ENCODE peak calls at places on chromosomes 11 and 22, in four cellular contexts. H, Z, S and U are unnamed samples. For H3K36me3 and H3K4me1, the result is how much of the 10 kb centered on the place peaks cover.

GRCh38 chr11:95145430-95146063 is 55.9 kb downstream of the ENDOD1 start:
- DNase-seq in H (no peak), Z (no peak), S (no peak), U (no peak)

GRCh38 chr11:116861539-116861938 is 24.1 kb upstream of the APOA1 start:
- DNase-seq in S (no peak), Z (no peak), H (no peak), U (no peak)

GRCh38 chr11:13784441-13784840 is 116.0 kb downstream of the FAR1 start:
- DNase-seq in H (no peak), S (no peak), Z (no peak), U (no peak)

GRCh38 chr11:35141034-35141433 is 2.1 kb downstream of the CD44 start:
- DNase-seq in Z (no peak), H (no peak), S (peak), U (no peak)

GRCh38 chr11:19493446-19493845 is 219.2 kb upstream of the NAV2 start:
- DNase-seq in S (no peak), H (no peak), Z (no peak), U (peak)

GRCh38 chr11:106263527-106263926 is 186.1 kb downstream of the AASDHPPT start:
- DNase-seq in S (no peak), H (no peak), Z (no peak), U (no peak)

GRCh38 chr11:2579315-2580060 is 120.3 kb downstream of the KCNQ1OT1 start:
- DNase-seq in H (peak), Z (no peak), S (no peak), U (peak)

GRCh38 chr11:35893796-35894475 is 49.9 kb upstream of the LDLRAD3 start:
- DNase-seq in H (no peak), Z (peak), S (no peak), U (no peak)

GRCh38 chr11:77039491-77040400 is 5.5 kb downstream of the B3GNT6 start:
- DNase-seq in H (no peak), S (peak), Z (no peak), U (peak)

GRCh38 chr11:111229604-111230003 is 15.9 kb upstream of the POU2AF2 start:
- DNase-seq in Z (no peak), H (no peak), S (no peak), U (no peak)

GRCh38 chr11:111499483-111499882 is 12.7 kb downstream of the BTG4 start:
- DNase-seq in Z (no peak), S (no peak), H (no peak), U (no peak)

GRCh38 chr11:31801298-31801702 is 9.8 kb downstream of the PAX6 start:
- DNase-seq in H (no peak), Z (no peak), S (no peak), U (no peak)

GRCh38 chr22:48350456-48350855 is 1477.2 kb downstream of the BRD1 start:
- DNase-seq in Z (no peak), H (no peak), S (no peak), U (no peak)

GRCh38 chr11:72736452-72737069 is 15.6 kb downstream of the ARAP1 start:
- DNase-seq in S (no peak), H (peak), Z (peak), U (no peak)

GRCh38 chr11:11407065-11407737 is 54.2 kb upstream of the CSNK2A3 start:
- DNase-seq in S (peak), Z (no peak), H (peak), U (no peak)

GRCh38 chr22:48135641-48136040 is 1373.2 kb downstream of the TBC1D22A start:
- DNase-seq in S (no peak), Z (no peak), H (no peak), U (no peak)

GRCh38 chr11:11279956-11280689 is 72.9 kb downstream of the CSNK2A3 start:
- DNase-seq in S (no peak), H (no peak), Z (no peak), U (peak)

GRCh38 chr11:45820211-45820857 is 15.4 kb downstream of the SLC35C1 start:
- DNase-seq in Z (no peak), H (no peak), S (no peak), U (no peak)

GRCh38 chr11:65739022-65739421 is 18.4 kb upstream of the RNASEH2C start:
- DNase-seq in H (no peak), S (no peak), Z (no peak), U (no peak)

GRCh38 chr11:12864316-12865156 is 144.6 kb upstream of the RASSF10 start:
- DNase-seq in Z (peak), H (no peak), S (peak), U (peak)

GRCh38 chr22:20446383-20446970 is 8.9 kb upstream of the SCARF2 start:
- DNase-seq in Z (no peak), S (no peak), H (no peak), U (no peak)

DNA sequence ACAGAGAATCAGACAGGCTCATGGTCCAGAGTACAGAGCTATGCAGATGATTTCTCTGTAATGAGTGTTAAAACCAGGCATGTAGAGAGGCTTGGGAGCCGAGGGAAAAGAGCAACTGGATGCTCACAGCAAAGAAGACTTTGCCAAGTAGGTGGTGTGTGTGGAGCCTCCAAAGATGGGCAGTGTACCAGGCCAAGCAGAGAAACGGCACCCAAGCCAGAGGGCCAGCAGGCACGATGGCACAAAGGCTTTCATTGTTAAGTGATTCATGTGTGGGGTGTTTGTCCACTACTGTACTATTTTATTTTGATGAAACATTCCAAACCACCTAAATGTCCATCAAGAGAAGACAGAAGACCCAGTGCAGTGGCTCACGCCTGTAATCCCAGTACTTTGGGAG is 11.1 kb downstream of the RANGAP1 start:
- DNase-seq in Z (no peak), S (no peak), H (no peak), U (no peak)
- H3K36me3 ChIP-seq in Z (half or more), S (under half), H (half or more), U (half or more)

GRCh38 chr11:1302461-1303073 is 6.9 kb downstream of the TOLLIP start:
- DNase-seq in H (no peak), S (no peak), Z (no peak), U (peak)

GRCh38 chr11:1304376-1304775 is 5.1 kb downstream of the TOLLIP start:
- DNase-seq in Z (no peak), H (no peak), S (peak), U (no peak)

GRCh38 chr11:1302041-1302460 is 7.4 kb downstream of the TOLLIP start:
- DNase-seq in S (no peak), H (no peak), Z (no peak), U (peak)

GRCh38 chr11:1303973-1304372 is 5.5 kb downstream of the TOLLIP start:
- DNase-seq in S (no peak), H (no peak), Z (no peak), U (peak)

GRCh38 chr11:1303196-1303821 is 6.1 kb downstream of the TOLLIP start:
- DNase-seq in Z (peak), S (no peak), H (no peak), U (peak)
- TF ChIP-seq CTCF in Z (peak), S (peak), H (no peak), U (peak)

GRCh38 chr22:35124674-35125219 is 58.8 kb downstream of the ISX start:
- DNase-seq in H (no peak), S (no peak), Z (no peak), U (no peak)
- H3K4me1 ChIP-seq in H (under half), S (under half), Z (under half), U (under half)

DNA sequence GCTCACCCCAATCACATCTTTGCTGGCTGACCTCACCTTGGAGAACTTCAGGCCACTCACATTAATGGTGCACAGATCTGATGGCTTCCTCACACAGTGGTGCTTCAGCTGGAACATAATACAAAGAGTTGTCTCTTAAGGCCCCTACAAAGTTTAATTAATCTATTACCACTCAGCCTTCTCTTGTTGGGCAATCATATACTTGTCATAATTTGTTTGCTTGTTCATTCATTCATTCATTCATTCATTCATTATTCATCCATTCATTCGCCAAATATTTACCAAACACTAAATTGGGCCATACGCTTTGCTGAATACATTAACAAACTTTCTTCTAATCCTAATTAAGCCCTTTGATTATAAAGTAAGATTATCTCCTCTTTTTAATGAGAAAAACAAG is 15.1 kb downstream of the XRRA1 start:
- DNase-seq in Z (no peak), S (no peak), H (no peak), U (no peak)
- H3K36me3 ChIP-seq in Z (under half), S (under half), H (half or more), U (half or more)

GRCh38 chr22:50473855-50474671 is 772 bp downstream of the SBF1 start:
- DNase-seq in Z (peak), H (no peak), S (peak), U (peak)
- TF ChIP-seq CTCF in Z (no peak), H (no peak), S (no peak), U (no peak)

GRCh38 chr22:24068377-24068680 is 57.2 kb downstream of the CABIN1 start:
- DNase-seq in Z (no peak), H (no peak), S (no peak), U (peak)
- H3K4me1 ChIP-seq in Z (under half), H (under half), S (under half), U (under half)

DNA sequence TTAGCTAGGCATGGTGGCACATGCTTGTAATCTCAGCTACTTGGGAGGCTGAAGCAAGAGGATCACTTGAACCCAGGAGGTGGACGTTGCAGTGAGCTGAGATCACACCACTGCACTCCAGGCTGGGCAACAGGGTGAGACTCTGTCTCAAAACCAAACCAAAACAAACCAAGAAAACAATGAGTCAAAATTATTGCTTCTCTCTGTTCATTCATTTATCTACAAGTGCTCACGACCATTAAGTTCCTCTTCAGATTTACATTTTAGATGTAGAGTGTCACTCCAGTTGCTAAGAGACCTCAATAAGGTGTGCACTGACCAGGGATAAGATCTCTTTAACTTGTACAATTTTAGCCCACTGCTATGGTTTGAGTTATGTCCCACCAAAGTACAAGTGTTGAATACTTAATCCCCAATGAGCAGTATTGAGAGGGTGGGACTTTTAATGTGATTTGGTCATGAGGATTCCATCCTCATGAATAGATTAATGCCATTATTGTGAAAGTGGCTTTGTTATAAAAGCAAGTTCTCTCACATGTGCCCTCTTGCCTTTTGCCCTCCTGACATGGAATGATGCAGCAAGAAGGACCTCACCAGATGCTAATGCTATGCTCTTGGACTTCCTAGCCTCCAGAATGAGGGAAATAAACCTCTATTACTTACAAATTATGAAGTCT is 7.8 kb downstream of the HNRNPUL2 start:
- DNase-seq in H (no peak), Z (no peak), S (no peak), U (no peak)
- H3K36me3 ChIP-seq in H (half or more), Z (half or more), S (half or more), U (half or more)